ENCODE peak calls at places on chromosomes 6 and 20, in seven cellular contexts. G is K562, E is stomach, L is A549, W is GM12878, C is upper lobe of left lung, M is ovary. T is an unnamed sample.

GRCh38 chr6:17218023-17218748 is 63.0 kb upstream of the RBM24 start:
- DNase-seq in G (no peak), E (no peak), L (no peak), W (no peak), C (no peak), M (no peak), T (no peak)

GRCh38 chr20:1418335-1418734 is 25.5 kb upstream of the FKBP1A start:
- DNase-seq in G (no peak), E (no peak), L (no peak), W (no peak), C (no peak), M (no peak), T (no peak)

GRCh38 chr6:89412071-89413005 is at the start of gene RRAGD:
- DNase-seq in G (no peak), E (peak), L (peak), W (no peak), C (peak), M (peak), T (peak)

GRCh38 chr20:46023148-46023484 is 5.9 kb upstream of the SLC12A5 start:
- DNase-seq in G (no peak), E (no peak), L (no peak), W (no peak), C (no peak), M (no peak), T (no peak)

GRCh38 chr6:39927159-39927558 is 7.1 kb downstream of the MOCS1 start:
- DNase-seq in G (no peak), E (no peak), L (no peak), W (no peak), C (peak), M (no peak), T (no peak)

GRCh38 chr6:68572525-68572924 is 62.6 kb upstream of the ADGRB3 start:
- DNase-seq in G (peak), E (no peak), L (peak), W (peak), C (peak), M (no peak), T (peak)

GRCh38 chr20:7302256-7302655 is 534.8 kb downstream of the BMP2 start:
- DNase-seq in G (no peak), E (no peak), L (no peak), W (no peak), C (no peak), M (no peak), T (no peak)

GRCh38 chr20:62929051-62929538 is 2.8 kb upstream of the DIDO1 start:
- DNase-seq in G (peak), E (peak), L (no peak), W (no peak), C (peak), M (peak), T (no peak)

GRCh38 chr20:8646026-8646425 is 422.9 kb upstream of the PLCB4 start:
- DNase-seq in G (no peak), E (no peak), L (no peak), W (no peak), C (no peak), M (no peak), T (no peak)

GRCh38 chr20:58888521-58889333 is 36.2 kb downstream of the GNAS start:
- DNase-seq in G (peak), E (peak), L (no peak), W (no peak), C (peak), M (peak), T (peak)

GRCh38 chr6:141152951-141153350 is 979.8 kb upstream of the GJE1 start:
- DNase-seq in G (no peak), E (no peak), L (no peak), W (no peak), C (no peak), M (no peak), T (no peak)

GRCh38 chr6:119467478-119468081 is 118.0 kb upstream of the MAN1A1 start:
- DNase-seq in G (no peak), E (no peak), L (no peak), W (no peak), C (no peak), M (no peak), T (no peak)

GRCh38 chr6:142887534-142887933 is 57.4 kb downstream of the HIVEP2 start:
- DNase-seq in G (no peak), E (no peak), L (no peak), W (no peak), C (no peak), M (no peak), T (no peak)

GRCh38 chr6:32288426-32288825 is 64.6 kb upstream of the NOTCH4 start:
- DNase-seq in G (peak), E (no peak), L (no peak), W (no peak), C (no peak), M (no peak), T (no peak)

GRCh38 chr6:41021832-41022231 is 17.2 kb downstream of the UNC5CL start:
- DNase-seq in G (no peak), E (no peak), L (peak), W (no peak), C (no peak), M (peak), T (peak)

GRCh38 chr6:1910621-1911407 is 301.1 kb downstream of the FOXC1 start:
- DNase-seq in G (no peak), E (no peak), L (no peak), W (no peak), C (no peak), M (no peak), T (no peak)

GRCh38 chr6:29251741-29252140 is 49.8 kb upstream of the OR14J1 start:
- DNase-seq in G (no peak), E (no peak), L (no peak), W (no peak), C (no peak), M (no peak), T (no peak)

GRCh38 chr6:119463081-119463626 is 113.6 kb upstream of the MAN1A1 start:
- DNase-seq in G (no peak), E (no peak), L (no peak), W (peak), C (no peak), M (no peak), T (no peak)

GRCh38 chr20:56178219-56178618 is 70.3 kb upstream of the MC3R start:
- DNase-seq in G (no peak), E (no peak), L (no peak), W (no peak), C (no peak), M (no peak), T (no peak)

GRCh38 chr6:125812394-125813231 is 21.9 kb downstream of the NCOA7 start:
- DNase-seq in G (peak), E (no peak), L (peak), W (no peak), C (no peak), M (no peak), T (no peak)

GRCh38 chr6:147695819-147696218 is 187.3 kb downstream of the SAMD5 start:
- DNase-seq in G (peak), E (no peak), L (no peak), W (no peak), C (no peak), M (no peak), T (no peak)

GRCh38 chr6:11276911-11277274 is 44.4 kb upstream of the NEDD9 start:
- DNase-seq in G (no peak), E (no peak), L (no peak), W (no peak), C (no peak), M (no peak), T (no peak)

GRCh38 chr6:99933129-99933528 is 60.9 kb downstream of the MCHR2 start:
- DNase-seq in G (no peak), E (no peak), L (no peak), W (no peak), C (no peak), M (no peak), T (no peak)

DNA sequence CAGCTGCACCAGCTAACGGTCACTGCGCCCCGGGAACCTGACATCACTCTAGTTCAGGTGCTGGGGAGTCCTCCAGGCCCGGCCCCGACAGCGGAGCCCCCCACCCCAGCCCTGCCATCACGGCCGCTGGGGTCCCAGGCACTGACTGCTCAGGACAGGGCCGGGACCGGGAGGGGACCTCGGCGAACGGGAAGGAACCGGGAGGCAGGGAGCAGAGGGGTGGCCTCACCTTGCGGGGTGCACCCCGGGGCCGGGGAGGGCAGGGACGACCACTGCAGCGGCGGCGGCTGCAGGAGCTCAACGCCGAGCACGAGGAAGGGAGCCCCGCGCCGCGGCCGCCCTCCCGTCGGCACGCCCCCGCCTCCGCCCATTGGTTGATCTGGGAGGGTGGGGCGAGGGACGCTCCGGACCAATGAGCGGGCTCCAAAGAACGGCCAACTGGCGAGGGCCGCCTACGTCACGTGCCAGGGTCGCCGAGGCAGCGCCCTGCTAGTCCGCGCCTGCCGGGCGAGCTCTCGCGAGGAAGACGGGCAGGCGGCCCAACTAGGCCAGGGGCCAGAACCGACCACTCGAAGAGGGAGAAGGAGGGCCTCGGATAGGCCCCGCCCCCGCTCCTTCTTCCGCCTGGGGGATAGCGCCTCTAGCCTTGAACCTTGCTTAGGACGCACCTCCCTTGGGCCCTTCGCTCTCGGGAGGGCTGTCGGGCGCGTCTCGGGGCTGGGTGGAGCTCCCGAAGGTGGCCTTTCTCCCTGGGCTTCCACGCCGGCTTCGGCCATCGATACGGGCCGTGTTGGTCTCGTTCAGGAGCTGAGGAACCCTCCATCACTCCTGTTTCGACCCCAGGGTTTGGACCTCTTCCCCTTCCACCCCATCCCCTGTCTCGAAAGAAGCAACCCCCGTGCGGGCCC is at the start of gene ADISSP:
- DNase-seq in G (peak), E (peak), L (peak), W (peak), C (peak), M (peak), T (peak)
- TF ChIP-seq EP300 in G (no peak), E (no peak), L (no peak), W (no peak), C (no peak), M (no peak), T (no peak)

GRCh38 chr6:152380351-152380767 is 256.8 kb downstream of the SYNE1 start:
- DNase-seq in G (no peak), E (no peak), L (peak), W (no peak), C (no peak), M (no peak), T (peak)

GRCh38 chr6:152378154-152378553 is 259.0 kb downstream of the SYNE1 start:
- DNase-seq in G (no peak), E (no peak), L (no peak), W (no peak), C (no peak), M (no peak), T (no peak)

GRCh38 chr6:152387091-152387490 is 250.1 kb downstream of the SYNE1 start:
- DNase-seq in G (no peak), E (no peak), L (no peak), W (no peak), C (no peak), M (no peak), T (no peak)

GRCh38 chr6:152386131-152386530 is 251.0 kb downstream of the SYNE1 start:
- DNase-seq in G (no peak), E (no peak), L (peak), W (no peak), C (no peak), M (no peak), T (no peak)

DNA sequence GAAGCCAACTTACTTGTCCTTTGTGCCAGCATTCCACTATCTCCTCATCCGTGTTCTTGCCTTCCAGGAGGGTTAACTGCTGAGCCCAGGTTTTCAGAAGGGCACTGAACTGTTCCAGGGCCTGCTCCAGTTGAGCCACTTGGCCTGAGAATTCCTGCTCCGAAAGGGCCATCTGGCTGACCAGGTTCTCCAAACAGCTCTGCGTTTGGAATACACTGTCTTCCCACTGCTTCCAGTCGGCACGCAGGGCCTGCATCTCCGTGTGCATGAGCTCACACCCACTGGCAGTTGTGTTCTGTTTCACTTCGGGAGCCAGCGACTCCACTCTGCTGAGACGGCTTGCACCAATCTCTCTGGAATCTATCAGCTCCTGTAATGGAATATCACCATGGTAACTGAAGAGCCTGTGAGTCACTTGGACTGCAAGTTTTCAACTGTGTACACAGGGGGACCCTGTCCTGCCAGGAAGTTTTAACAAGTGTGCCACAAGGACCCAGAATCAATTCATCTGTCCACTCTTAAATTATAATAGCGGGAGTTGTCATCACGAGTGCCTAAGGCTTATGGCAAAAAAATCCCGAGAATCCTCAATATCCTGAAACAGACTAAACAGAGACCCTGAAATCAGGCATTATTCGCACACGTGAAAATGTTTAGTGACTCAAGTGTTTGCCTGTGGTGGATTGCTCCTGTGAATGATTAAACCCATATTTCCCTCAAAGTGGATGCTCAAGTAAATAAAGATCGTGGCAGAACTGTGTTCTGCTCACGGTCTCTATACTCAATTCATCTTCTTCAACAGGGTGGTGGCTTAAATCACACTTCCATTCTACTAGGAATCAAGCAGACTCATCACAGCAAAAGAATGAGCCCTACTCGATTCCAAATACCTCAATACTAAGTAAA is 255.9 kb downstream of the SYNE1 start:
- DNase-seq in G (no peak), E (peak), L (peak), W (no peak), C (peak), M (peak), T (peak)
- TF ChIP-seq EP300 in G (no peak), E (no peak), L (peak), W (no peak), C (no peak), M (peak), T (no peak)

DNA sequence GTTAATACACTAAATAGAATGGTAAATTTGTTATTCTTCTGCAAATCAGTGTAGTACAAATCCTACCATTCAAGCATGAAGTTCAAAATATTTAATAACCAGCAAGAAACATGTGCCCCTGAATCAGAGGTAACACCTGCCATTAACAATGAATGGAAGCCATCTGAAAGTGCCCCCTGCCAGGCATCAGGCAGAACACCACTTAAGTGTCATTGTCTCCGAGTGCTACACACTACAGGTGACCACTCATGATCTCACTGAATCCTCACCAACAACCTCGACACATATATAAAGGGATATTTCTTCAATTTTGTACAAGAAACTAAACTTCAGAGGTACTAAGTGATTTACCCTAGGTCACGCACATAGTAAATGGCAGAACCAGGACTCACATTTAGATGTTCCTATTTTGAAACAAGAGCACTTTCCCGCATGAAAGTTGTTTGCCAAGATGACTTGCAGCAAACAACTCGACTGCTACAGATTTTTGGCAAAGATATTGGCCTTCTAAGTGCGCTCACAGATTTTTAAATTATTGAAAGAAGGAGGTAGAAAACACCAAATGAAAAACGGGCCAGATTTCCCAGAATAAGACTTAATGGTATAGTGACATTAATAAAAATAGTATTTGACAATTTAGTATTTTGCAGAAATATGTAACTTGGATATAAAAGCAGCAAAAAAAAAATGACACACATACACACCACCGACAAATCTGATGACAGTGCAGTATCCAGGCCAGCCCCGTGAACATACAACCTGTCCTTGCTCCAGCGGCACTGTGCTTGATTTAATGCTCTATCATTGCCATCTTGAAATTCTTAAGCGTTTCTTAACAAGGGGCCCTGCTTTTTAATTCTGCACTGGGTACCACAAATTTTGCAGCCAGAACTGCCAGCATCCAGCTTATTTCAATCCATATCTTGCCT is 274.5 kb downstream of the ALDH8A1 start:
- DNase-seq in G (no peak), E (no peak), L (no peak), W (no peak), C (no peak), M (no peak), T (no peak)
- TF ChIP-seq EP300 in G (no peak), E (no peak), L (no peak), W (no peak), C (no peak), M (no peak), T (no peak)

GRCh38 chr20:38931984-38932383 is 5.8 kb downstream of the FAM83D start:
- DNase-seq in G (no peak), E (no peak), L (no peak), W (no peak), C (no peak), M (no peak), T (no peak)

GRCh38 chr20:38927902-38928578 is 1.8 kb downstream of the FAM83D start:
- DNase-seq in G (no peak), E (no peak), L (peak), W (no peak), C (no peak), M (no peak), T (no peak)

GRCh38 chr20:38926934-38927616 is 858 bp downstream of the FAM83D start:
- DNase-seq in G (no peak), E (no peak), L (peak), W (no peak), C (no peak), M (no peak), T (no peak)

GRCh38 chr20:38932457-38933120 is 6.4 kb downstream of the FAM83D start:
- DNase-seq in G (no peak), E (no peak), L (no peak), W (no peak), C (no peak), M (no peak), T (no peak)

GRCh38 chr20:38930242-38930569 is 4.0 kb downstream of the FAM83D start:
- DNase-seq in G (no peak), E (no peak), L (no peak), W (no peak), C (no peak), M (no peak), T (no peak)
- TF ChIP-seq EP300 in G (no peak), E (no peak), L (no peak), W (no peak), C (no peak), M (no peak), T (no peak)

GRCh38 chr6:38389875-38390274 is 249.9 kb downstream of the BTBD9 start:
- DNase-seq in G (no peak), E (no peak), L (no peak), W (no peak), C (no peak), M (no peak), T (no peak)
- TF ChIP-seq EP300 in G (no peak), E (no peak), L (no peak), W (no peak), C (no peak), M (no peak), T (no peak)

GRCh38 chr6:157981395-157982296 is at the start of gene SYNJ2:
- DNase-seq in G (peak), E (peak), L (peak), W (no peak), C (peak), M (peak), T (peak)
- TF ChIP-seq EP300 in G (no peak), E (no peak), L (no peak), W (no peak), C (no peak), M (no peak), T (peak)

GRCh38 chr6:149455028-149455732 is 29.6 kb downstream of the ZC3H12D start:
- DNase-seq in G (no peak), E (no peak), L (no peak), W (no peak), C (peak), M (no peak), T (no peak)

GRCh38 chr6:149456311-149457021 is 28.3 kb downstream of the ZC3H12D start:
- DNase-seq in G (peak), E (no peak), L (no peak), W (no peak), C (no peak), M (no peak), T (no peak)

GRCh38 chr6:149453597-149454340 is 31.0 kb downstream of the ZC3H12D start:
- DNase-seq in G (no peak), E (no peak), L (no peak), W (no peak), C (no peak), M (peak), T (no peak)

GRCh38 chr6:149452062-149452939 is 32.5 kb downstream of the ZC3H12D start:
- DNase-seq in G (no peak), E (no peak), L (no peak), W (no peak), C (no peak), M (no peak), T (no peak)

GRCh38 chr6:149454405-149454848 is 30.4 kb downstream of the ZC3H12D start:
- DNase-seq in G (no peak), E (peak), L (no peak), W (no peak), C (peak), M (peak), T (peak)
- TF ChIP-seq EP300 in G (no peak), E (peak), L (no peak), W (no peak), C (no peak), M (no peak), T (no peak)